ENCODE peak calls at places on chromosomes 11 and 22, in ten cellular contexts. H is CD8-positive, alpha-beta T cell; I is neural progenitor cell; A is kidney; N is AG04450; F is neuronal stem cell; U is A549; M is keratinocyte; X is CD4-positive, alpha-beta T cell; D is PC-9. V is an unnamed sample.

GRCh38 chr22:22020425-22020852 is 37.9 kb upstream of the TOP3B start:
- DNase-seq in A (no peak), H (no peak), M (no peak), U (no peak), D (no peak), F (no peak), I (no peak), X (no peak), N (no peak), V (no peak)

GRCh38 chr22:47190957-47191323 is 428.5 kb downstream of the TBC1D22A start:
- DNase-seq in N (no peak), F (no peak), D (no peak), I (no peak), H (no peak), U (no peak), M (no peak), X (no peak), A (no peak), V (no peak)

GRCh38 chr11:94968334-94968958 is 4.9 kb downstream of the CWC15 start:
- DNase-seq in H (no peak), D (no peak), M (no peak), U (no peak), A (no peak), N (no peak), F (no peak), I (no peak), X (no peak), V (no peak)

GRCh38 chr11:93034031-93034430 is 64.6 kb downstream of the MTNR1B start:
- DNase-seq in N (no peak), X (no peak), D (no peak), A (no peak), H (no peak), F (no peak), I (no peak), M (no peak), U (no peak), V (no peak)

GRCh38 chr11:567629-568258 is 7.0 kb downstream of the RASSF7 start:
- DNase-seq in F (no peak), D (no peak), N (no peak), A (no peak), I (no peak), X (no peak), U (no peak), H (no peak), M (no peak), V (no peak)

GRCh38 chr11:5700422-5701064 is 11.0 kb downstream of the TRIM22 start:
- DNase-seq in F (no peak), I (no peak), A (no peak), U (no peak), H (no peak), M (no peak), N (no peak), X (no peak), D (no peak), V (no peak)

GRCh38 chr22:37260939-37261338 is 16.9 kb upstream of the RAC2 start:
- DNase-seq in X (peak), M (no peak), N (no peak), I (peak), U (peak), D (peak), H (peak), F (peak), A (no peak), V (no peak)

GRCh38 chr11:46342237-46342636 is 5.0 kb upstream of the DGKZ start:
- DNase-seq in H (peak), F (no peak), A (peak), X (peak), M (no peak), I (no peak), D (no peak), U (no peak), N (no peak), V (no peak)

GRCh38 chr11:64250875-64251721 is at the start of gene PLCB3:
- DNase-seq in F (peak), A (peak), M (no peak), U (no peak), D (peak), I (peak), N (no peak), H (peak), X (peak), V (no peak)

GRCh38 chr22:42287174-42287890 is 16.9 kb upstream of the TCF20 start:
- DNase-seq in I (no peak), N (no peak), X (no peak), A (no peak), H (no peak), M (no peak), U (no peak), D (no peak), F (no peak), V (no peak)

GRCh38 chr22:29200901-29201300 is 4.8 kb upstream of the EMID1 start:
- DNase-seq in M (no peak), U (no peak), H (no peak), F (no peak), X (no peak), N (no peak), A (no peak), I (no peak), D (no peak), V (no peak)

GRCh38 chr22:38709306-38709705 is 3.6 kb downstream of the GTPBP1 start:
- DNase-seq in D (no peak), A (no peak), N (no peak), M (no peak), F (no peak), I (no peak), U (no peak), X (no peak), H (no peak), V (no peak)

GRCh38 chr11:8095831-8096522 is 15.0 kb downstream of the TUB start:
- DNase-seq in M (no peak), D (no peak), H (no peak), I (no peak), N (no peak), X (no peak), A (no peak), F (no peak), U (no peak), V (no peak)

DNA sequence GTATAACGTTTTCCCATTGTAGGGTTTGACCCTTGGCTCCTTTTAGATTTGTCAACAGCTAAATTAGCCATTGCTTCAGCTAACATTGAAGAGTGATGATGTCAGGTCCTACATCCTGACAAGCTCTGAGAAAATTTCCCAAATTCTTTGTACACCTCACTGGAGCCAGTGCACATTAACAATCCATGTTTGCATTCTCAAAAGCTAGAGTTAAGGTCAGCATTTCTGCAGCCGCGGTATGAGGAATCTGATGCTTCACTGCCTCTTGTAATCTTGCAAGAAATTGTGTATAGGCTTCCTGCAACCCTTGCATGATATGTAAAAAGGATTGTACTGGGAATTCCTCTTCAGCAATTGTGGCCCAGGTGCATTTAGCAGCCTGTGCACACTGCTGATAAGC is 33.1 kb upstream of the NCAM1 start:
- DNase-seq in N (no peak), A (no peak), M (no peak), I (no peak), D (no peak), F (no peak), U (no peak), X (no peak), H (no peak), V (no peak)
- H3K27ac ChIP-seq in N (no peak), A (no peak), M (no peak), I (no peak), D (no peak), F (no peak), U (no peak), X (no peak), H (no peak), V (no peak)

DNA sequence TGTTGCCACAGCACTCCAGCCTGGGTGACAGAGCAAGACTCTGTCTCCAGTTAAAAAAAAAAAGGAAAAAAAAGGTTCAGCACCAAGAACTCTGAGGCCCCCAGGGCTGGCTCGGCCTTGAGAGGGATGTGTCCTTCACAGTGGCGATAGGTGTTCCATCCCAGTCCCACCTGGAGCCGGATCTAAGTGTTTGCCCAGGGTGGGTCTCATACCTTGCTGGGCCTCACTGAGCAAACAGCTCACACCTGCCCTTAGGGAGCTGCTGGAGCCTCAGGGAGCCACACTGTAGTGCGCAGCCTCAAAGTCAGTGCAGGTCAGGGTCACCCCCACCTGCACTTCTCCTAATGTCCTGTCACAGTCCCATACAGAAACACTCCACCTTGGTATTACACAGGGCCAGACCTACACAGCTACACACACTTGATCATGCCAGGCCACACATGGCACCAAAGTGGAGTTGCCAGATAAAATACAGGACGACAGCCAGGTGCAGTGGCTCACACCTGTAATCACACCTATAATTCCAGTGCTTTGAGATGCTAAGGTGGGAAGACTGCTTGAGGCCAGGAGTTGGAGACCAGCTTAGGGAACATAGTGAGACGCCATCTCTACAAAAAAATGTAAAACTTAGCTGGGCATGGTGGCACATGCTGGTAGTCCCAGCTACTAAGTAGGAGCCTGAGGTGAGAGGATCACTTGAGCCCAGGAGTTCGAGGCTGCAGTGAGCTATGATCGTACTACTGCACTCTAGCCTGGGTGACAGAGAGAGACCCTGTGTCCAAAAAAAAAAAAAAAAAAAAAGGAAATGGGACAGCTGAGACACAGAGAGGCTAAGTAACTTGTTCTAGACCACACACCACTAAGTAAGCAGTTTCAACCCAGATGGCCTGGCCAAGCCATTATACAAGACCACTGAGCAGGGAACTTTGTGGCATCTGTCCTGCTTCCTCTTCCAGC is 7.3 kb downstream of the STARD10 start:
- DNase-seq in F (no peak), D (peak), H (no peak), I (peak), N (no peak), U (no peak), X (no peak), M (no peak), A (no peak), V (no peak)
- H3K27ac ChIP-seq in F (no peak), D (peak), H (no peak), I (no peak), N (no peak), U (no peak), X (no peak), M (no peak), A (no peak), V (no peak)

GRCh38 chr11:65817312-65817814 is 16.4 kb upstream of the SNX32 start:
- DNase-seq in H (no peak), D (no peak), F (no peak), A (peak), N (no peak), X (no peak), M (no peak), I (no peak), U (no peak), V (no peak)

GRCh38 chr11:65811764-65812475 is 21.8 kb upstream of the SNX32 start:
- DNase-seq in A (peak), D (no peak), X (no peak), F (no peak), I (no peak), U (no peak), H (no peak), M (no peak), N (no peak), V (no peak)

GRCh38 chr11:65817815-65818680 is 15.7 kb upstream of the SNX32 start:
- DNase-seq in I (peak), N (peak), X (peak), F (peak), D (peak), U (peak), A (peak), M (peak), H (peak), V (peak)

GRCh38 chr11:65814960-65815565 is 18.7 kb upstream of the SNX32 start:
- DNase-seq in I (no peak), N (no peak), F (no peak), U (no peak), A (peak), M (no peak), X (no peak), H (no peak), D (no peak), V (no peak)

DNA sequence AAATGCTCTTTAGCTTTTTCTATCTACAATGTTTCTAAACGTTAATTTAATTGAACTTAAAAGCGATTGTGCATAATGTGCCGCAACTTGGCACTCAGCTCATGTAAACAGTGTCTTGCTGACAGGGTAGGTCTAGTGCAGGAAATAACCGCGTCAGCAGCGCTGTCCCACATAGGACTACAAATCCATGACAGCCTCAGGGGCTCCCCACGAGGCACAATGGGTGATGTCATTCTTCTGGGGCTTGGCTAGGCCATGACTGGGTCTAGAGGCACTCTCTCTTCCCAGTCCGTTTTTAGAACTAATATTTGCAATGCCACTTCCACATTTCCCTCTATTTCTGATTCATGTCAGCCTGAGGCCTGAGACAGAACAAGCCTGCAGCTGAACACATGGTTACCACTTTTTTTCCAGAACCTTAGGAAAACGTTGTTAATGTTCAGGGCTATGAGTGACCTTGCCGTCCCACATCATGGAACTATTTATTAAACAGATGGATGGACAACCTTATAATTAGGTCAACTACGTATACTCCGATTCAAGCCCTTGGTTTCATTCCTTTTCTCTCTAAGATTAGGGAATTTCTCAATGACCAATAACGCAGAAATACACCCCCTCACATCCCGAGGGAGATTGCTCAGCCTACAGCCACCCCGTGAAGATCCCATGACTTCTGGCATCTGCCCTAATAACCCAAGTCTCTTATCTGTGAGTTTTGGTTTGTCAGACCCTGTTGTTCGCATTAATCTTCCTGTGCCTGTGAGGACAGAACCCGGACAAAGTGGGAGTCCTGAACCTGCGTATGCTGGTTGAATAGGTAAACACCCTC is 19.4 kb upstream of the SNX32 start:
- DNase-seq in A (peak), N (no peak), I (no peak), F (no peak), H (no peak), U (no peak), X (no peak), M (no peak), D (no peak), V (peak)
- H3K27ac ChIP-seq in A (no peak), N (no peak), I (no peak), F (no peak), H (no peak), U (no peak), X (no peak), M (peak), D (no peak), V (no peak)

GRCh38 chr11:77814848-77815247 is 5.7 kb downstream of the RSF1 start:
- DNase-seq in U (no peak), M (no peak), X (no peak), A (no peak), H (no peak), F (no peak), I (no peak), D (no peak), N (no peak), V (no peak)

GRCh38 chr11:77819411-77819920 is 1.1 kb downstream of the RSF1 start:
- DNase-seq in F (peak), M (peak), I (peak), N (peak), A (peak), U (peak), D (peak), X (peak), H (peak), V (peak)

GRCh38 chr11:77819921-77820564 is 479 bp downstream of the RSF1 start:
- DNase-seq in D (peak), U (peak), I (peak), A (peak), H (peak), F (peak), X (peak), M (no peak), N (no peak), V (no peak)

GRCh38 chr11:77813256-77813655 is 7.3 kb downstream of the RSF1 start:
- DNase-seq in D (no peak), U (no peak), X (no peak), H (no peak), A (no peak), N (no peak), M (no peak), F (no peak), I (no peak), V (no peak)

GRCh38 chr11:77815459-77815858 is 5.1 kb downstream of the RSF1 start:
- DNase-seq in H (no peak), N (no peak), I (no peak), F (no peak), M (no peak), X (no peak), D (no peak), U (no peak), A (no peak), V (no peak)
- H3K27ac ChIP-seq in H (no peak), N (no peak), I (no peak), F (no peak), M (no peak), X (no peak), D (no peak), U (no peak), A (no peak), V (no peak)

GRCh38 chr11:70112017-70112434 is 33.9 kb downstream of the ANO1 start:
- DNase-seq in F (no peak), M (no peak), U (no peak), X (no peak), D (no peak), N (no peak), A (no peak), I (no peak), H (no peak), V (no peak)

GRCh38 chr11:70109903-70110302 is 31.8 kb downstream of the ANO1 start:
- DNase-seq in D (no peak), F (no peak), I (no peak), N (no peak), U (no peak), A (no peak), X (no peak), M (no peak), H (no peak), V (no peak)

GRCh38 chr11:70109006-70109405 is 30.9 kb downstream of the ANO1 start:
- DNase-seq in X (no peak), U (no peak), A (peak), F (no peak), M (no peak), I (no peak), N (no peak), D (no peak), H (no peak), V (no peak)

GRCh38 chr11:70111269-70112016 is 33.3 kb downstream of the ANO1 start:
- DNase-seq in X (no peak), N (peak), M (no peak), H (no peak), F (no peak), A (peak), I (peak), D (peak), U (no peak), V (no peak)

GRCh38 chr11:70110538-70111055 is 32.5 kb downstream of the ANO1 start:
- DNase-seq in D (no peak), A (no peak), X (no peak), U (no peak), N (no peak), M (no peak), F (no peak), H (no peak), I (peak), V (no peak)
- H3K27ac ChIP-seq in D (no peak), A (peak), X (no peak), U (no peak), N (no peak), M (no peak), F (no peak), H (no peak), I (no peak), V (no peak)

DNA sequence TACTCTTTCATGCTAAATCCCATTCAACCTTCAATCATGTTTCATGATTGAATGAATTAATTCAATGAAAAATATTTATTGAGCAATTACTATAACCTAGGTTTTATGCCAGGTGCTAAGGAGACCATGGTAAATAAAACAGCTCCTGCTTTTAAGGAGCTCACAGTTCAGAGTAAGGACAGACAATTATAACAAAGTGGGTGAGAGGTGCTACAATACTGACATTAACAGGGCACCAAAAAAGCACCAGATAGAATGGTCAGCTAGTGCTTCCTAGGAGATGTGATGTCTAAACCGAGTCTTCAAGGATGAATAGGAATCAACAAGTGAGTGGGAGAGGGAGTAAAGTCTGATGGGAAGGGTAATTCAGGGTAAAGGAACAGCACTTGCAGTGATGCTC is 366.7 kb downstream of the SOX6 start:
- DNase-seq in F (no peak), X (no peak), H (no peak), A (no peak), U (no peak), I (no peak), M (no peak), D (no peak), N (no peak), V (no peak)
- H3K27ac ChIP-seq in F (no peak), X (no peak), H (no peak), A (no peak), U (no peak), I (no peak), M (no peak), D (no peak), N (no peak), V (no peak)

GRCh38 chr11:130397780-130398179 is 30.6 kb downstream of the ADAMTS8 start:
- DNase-seq in I (no peak), M (no peak), D (no peak), F (no peak), N (no peak), H (no peak), U (no peak), A (no peak), X (no peak), V (no peak)
- H3K27ac ChIP-seq in I (no peak), M (no peak), D (no peak), F (no peak), N (no peak), H (no peak), U (no peak), A (no peak), X (no peak), V (no peak)

DNA sequence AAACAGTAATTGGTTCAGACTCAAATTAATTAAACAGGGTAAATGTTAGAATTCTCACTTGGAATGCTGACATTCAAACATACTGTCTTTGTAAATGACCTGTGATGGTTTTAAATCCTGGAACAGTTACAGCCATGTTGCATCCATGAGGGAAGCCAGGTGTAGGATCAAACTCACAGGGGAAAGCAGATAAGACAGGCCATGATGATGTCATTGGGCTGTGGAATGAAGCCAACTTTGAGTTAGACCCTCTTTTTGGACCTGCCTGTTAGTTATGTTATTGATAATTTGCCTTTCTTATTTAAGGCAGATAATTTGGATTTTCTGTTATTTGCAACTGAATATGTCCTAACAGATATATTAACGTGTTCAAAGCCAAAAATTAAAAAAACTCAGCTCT is 39.3 kb upstream of the ABTB2 start:
- DNase-seq in X (no peak), D (no peak), U (no peak), F (no peak), A (no peak), H (no peak), I (no peak), N (no peak), M (no peak), V (no peak)
- H3K27ac ChIP-seq in X (no peak), D (no peak), U (no peak), F (no peak), A (no peak), H (no peak), I (no peak), N (no peak), M (peak), V (peak)

V was measured in epithelial cell of prostate.